ENCODE peak calls at places on chromosomes 3 and 15, in four cellular contexts. Y, I, J and B are unnamed samples.
A peak's percentile ranks its signal among the peaks of the same experiment; 100 is the strongest.

GRCh38 chr15:60062826-60063225 is 58.7 kb downstream of the FOXB1 start:
- DNase-seq in J (no peak), I (peak; percentile 53), Y (no peak), B (no peak)

GRCh38 chr15:94300612-94301011 is 69.3 kb downstream of the MCTP2 start:
- DNase-seq in Y (no peak), J (no peak), I (no peak), B (no peak)

GRCh38 chr15:45129651-45130129 is at the start of the genes DUOX1 and DUOXA1:
- DNase-seq in I (no peak), J (peak; percentile 81), Y (no peak), B (peak; percentile 87)

GRCh38 chr3:32374788-32375595 is 16.7 kb upstream of the CMTM7 start:
- DNase-seq in J (no peak), I (peak; percentile 74), Y (peak; percentile 56), B (no peak)

GRCh38 chr3:156751461-156752025 is 74.6 kb upstream of the LEKR1 start:
- DNase-seq in J (peak; percentile 79), I (peak; percentile 79), Y (no peak), B (no peak)

GRCh38 chr3:71629289-71630252 is 46.0 kb upstream of the FOXP1 start:
- DNase-seq in I (peak; percentile 64), J (no peak), Y (no peak), B (peak; percentile 46)

GRCh38 chr3:172853005-172853404 is 102.5 kb downstream of the ECT2 start:
- DNase-seq in Y (no peak), J (no peak), I (no peak), B (no peak)

GRCh38 chr15:77532846-77533245 is 99.9 kb downstream of the LINGO1 start:
- DNase-seq in J (no peak), Y (no peak), I (no peak), B (no peak)

GRCh38 chr3:183327343-183327742 is 74.3 kb downstream of the B3GNT5 start:
- DNase-seq in I (no peak), Y (no peak), J (no peak), B (no peak)

GRCh38 chr15:40358492-40359353 is 704 bp downstream of the DISP2 start:
- DNase-seq in J (peak; percentile 78), Y (peak; percentile 25), I (no peak), B (no peak)

GRCh38 chr3:81864273-81864672 is 102.8 kb upstream of the GBE1 start:
- DNase-seq in J (no peak), I (no peak), Y (no peak), B (no peak)

GRCh38 chr3:107993771-107994170 is 97.1 kb downstream of the CD47 start:
- DNase-seq in Y (no peak), I (peak; percentile 22), J (no peak), B (no peak)

GRCh38 chr15:60017538-60018199 is 13.6 kb downstream of the FOXB1 start:
- DNase-seq in J (no peak), I (no peak), Y (no peak), B (no peak)

GRCh38 chr3:16174976-16175901 is 759 bp downstream of the GALNT15 start:
- DNase-seq in I (no peak), J (no peak), Y (no peak), B (no peak)

GRCh38 chr15:29698030-29698701 is 124.1 kb downstream of the TJP1 start:
- DNase-seq in Y (no peak), J (no peak), I (peak; percentile 94), B (no peak)

GRCh38 chr3:23272820-23273219 is 69.7 kb downstream of the UBE2E2 start:
- DNase-seq in J (no peak), Y (no peak), I (no peak), B (no peak)

GRCh38 chr3:47159820-47160219 is 4.1 kb downstream of the SETD2 start:
- DNase-seq in I (no peak), Y (no peak), J (no peak), B (no peak)

GRCh38 chr15:66603301-66604179 is 37.7 kb upstream of the LCTL start:
- DNase-seq in I (peak; percentile 62), Y (peak; percentile 51), J (peak; percentile 83), B (peak; percentile 79)

GRCh38 chr3:194671511-194671899 is 486 bp downstream of the LSG1 start:
- DNase-seq in Y (no peak), I (peak; percentile 52), J (no peak), B (no peak)

GRCh38 chr3:66473181-66473580 is 27.6 kb downstream of the LRIG1 start:
- DNase-seq in I (peak; percentile 58), Y (no peak), J (no peak), B (no peak)

GRCh38 chr3:165040186-165040585 is 38.1 kb downstream of the SI start:
- DNase-seq in I (no peak), J (no peak), Y (no peak), B (no peak)

GRCh38 chr3:15606434-15606891 is 4.9 kb downstream of the BTD start:
- DNase-seq in J (no peak), I (no peak), Y (no peak), B (no peak)

GRCh38 chr15:99253381-99254090 is 2.3 kb downstream of the LRRC28 start:
- DNase-seq in Y (no peak), J (no peak), I (peak; percentile 61), B (no peak)

GRCh38 chr3:9402410-9403228 is 5.2 kb downstream of the SETD5 start:
- DNase-seq in Y (no peak), J (peak; percentile 35), I (peak; percentile 52), B (no peak)

GRCh38 chr15:66498501-66499386 is 1.2 kb upstream of the SNAPC5 start:
- DNase-seq in J (no peak), I (peak; percentile 51), Y (no peak), B (no peak)

GRCh38 chr15:25183581-25184330 is 229.0 kb downstream of the SNRPN start:
- DNase-seq in J (peak; percentile 42), Y (no peak), I (no peak), B (peak; percentile 20)

GRCh38 chr3:12893247-12893646 is 51.9 kb upstream of the RPL32 start:
- DNase-seq in Y (no peak), I (no peak), J (no peak), B (no peak)

GRCh38 chr3:8156138-8156537 is 345.5 kb upstream of the LMCD1 start:
- DNase-seq in I (no peak), Y (no peak), J (no peak), B (no peak)

GRCh38 chr15:68829068-68829467 is 8.4 kb upstream of the ANP32A start:
- DNase-seq in Y (no peak), I (no peak), J (no peak), B (no peak)

GRCh38 chr15:79661411-79661810 is 229.3 kb downstream of the MINAR1 start:
- DNase-seq in Y (no peak), I (no peak), J (no peak), B (no peak)

GRCh38 chr3:195148553-195148952 is 122.4 kb downstream of the XXYLT1 start:
- DNase-seq in I (peak; percentile 21), Y (no peak), J (no peak), B (no peak)

GRCh38 chr15:47439870-47440155 is 277.5 kb upstream of the SEMA6D start:
- DNase-seq in J (no peak), Y (no peak), I (no peak), B (no peak)
- H3K4me3 ChIP-seq in J (no peak overlapping the region), Y (no peak overlapping the region), I (no peak overlapping the region), B (no peak overlapping the region)

DNA sequence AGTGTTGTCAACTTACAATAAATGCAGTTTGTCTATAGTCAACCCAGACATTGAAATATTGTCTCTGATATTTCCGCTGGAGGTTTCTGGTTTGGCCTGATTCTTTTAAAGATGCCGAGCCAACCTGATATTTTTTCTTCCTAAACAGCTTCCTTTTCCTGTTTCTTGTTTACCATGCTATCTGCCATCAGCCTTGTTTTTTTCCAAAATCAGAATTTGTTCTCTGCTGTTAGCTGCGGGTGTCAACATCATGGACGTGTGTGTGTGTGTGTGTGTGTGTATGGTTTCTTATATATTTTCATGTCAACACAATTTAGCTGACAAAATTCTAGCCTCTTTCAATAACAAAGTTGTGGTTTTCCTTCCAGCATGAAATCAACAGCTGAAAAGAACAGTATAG is 41.2 kb upstream of the XCR1 start:
- DNase-seq in I (no peak), J (no peak), Y (no peak), B (no peak)
- H3K4me1 ChIP-seq in I (no peaks in the 10 kb centered on the region), J (peaks cover 7% of the 10 kb centered on the region), Y (peaks cover 82% of the 10 kb centered on the region), B (peaks cover 13% of the 10 kb centered on the region)

DNA sequence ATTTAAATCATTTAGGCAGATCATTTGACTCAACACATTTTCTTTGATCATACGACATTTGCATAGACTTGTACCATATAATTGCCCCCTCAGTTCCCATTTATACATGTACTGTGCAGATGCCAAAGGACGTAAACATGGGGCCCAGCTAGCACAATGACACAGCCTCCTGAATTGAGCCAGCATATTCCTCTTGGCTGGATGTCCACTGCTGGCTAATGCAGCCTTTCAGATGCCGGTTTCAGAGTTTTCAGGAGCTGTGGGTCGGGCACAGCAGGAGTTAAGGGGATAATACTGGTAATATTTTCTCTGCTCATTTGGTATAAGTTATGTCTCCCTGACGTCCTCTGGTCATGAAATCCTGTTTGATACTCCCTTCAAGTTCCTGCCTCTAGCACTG is 39.4 kb downstream of the KAT2B start:
- DNase-seq in Y (no peak), J (no peak), I (no peak), B (no peak)
- H3K27ac ChIP-seq in Y (no peak overlapping the region), J (no peak overlapping the region), I (no peak overlapping the region), B (no peak overlapping the region)

GRCh38 chr15:88166330-88166993 is 90.1 kb downstream of the NTRK3 start:
- DNase-seq in I (no peak), Y (no peak), J (no peak), B (no peak)

DNA sequence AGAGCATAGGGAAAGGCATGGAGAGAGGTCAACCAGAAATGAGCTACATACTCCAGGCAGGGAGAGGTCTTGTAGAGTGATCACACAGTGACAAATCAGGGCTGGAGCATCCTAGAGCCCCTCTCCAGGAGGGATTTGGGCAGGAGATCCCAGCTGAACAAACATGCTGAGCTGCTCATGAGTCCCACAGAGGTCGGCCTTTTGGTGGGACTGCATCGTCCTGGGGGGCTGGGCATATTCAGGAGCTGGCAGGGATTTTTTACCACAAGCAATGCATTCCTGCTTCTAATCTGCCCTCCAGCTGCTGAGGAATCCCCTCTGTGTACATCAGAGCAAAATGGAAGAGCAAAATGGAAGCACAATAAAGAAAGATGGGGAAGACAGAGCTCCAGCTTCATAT is 94.9 kb downstream of the NTRK3 start:
- DNase-seq in I (no peak), J (no peak), Y (no peak), B (no peak)
- H3K4me3 ChIP-seq in I (no peak overlapping the region), J (no peak overlapping the region), Y (no peak overlapping the region), B (no peak overlapping the region)

GRCh38 chr3:171753665-171754408 is 56.4 kb downstream of the PLD1 start:
- DNase-seq in J (no peak), Y (no peak), I (peak; percentile 86), B (no peak)
- H3K4me1 ChIP-seq in J (no peaks in the 10 kb centered on the region), Y (no peaks in the 10 kb centered on the region), I (peaks cover 2% of the 10 kb centered on the region), B (peaks cover 7% of the 10 kb centered on the region)

GRCh38 chr3:42129014-42129953 is 38.1 kb downstream of the TRAK1 start:
- DNase-seq in Y (no peak), J (no peak), I (peak; percentile 30), B (no peak)
- H3K27ac ChIP-seq in Y (no peak overlapping the region), J (no peak overlapping the region), I (no peak overlapping the region), B (peak overlapping the region; percentile 7)

GRCh38 chr3:48694610-48695051 is 8.9 kb upstream of the NCKIPSD start:
- DNase-seq in I (peak; percentile 85), Y (no peak), J (peak; percentile 91), B (peak; percentile 69)
- H3K4me3 ChIP-seq in I (peak overlapping the region; percentile 0), Y (no peak overlapping the region), J (peak overlapping the region; percentile 3), B (peak overlapping the region; percentile 41)